ENCODE peak calls at places on chromosomes 2 and 18, in four cellular contexts. X is NT2/D1, Z is WERI-Rb-1, D is body of pancreas. M is an unnamed sample.

GRCh38 chr18:13530879-13531387 is 195.4 kb downstream of the FAM210A start:
- DNase-seq in X (peak; percentile 11), Z (peak; percentile 53), D (peak; percentile 37), M (no peak)

GRCh38 chr2:3612639-3613523 is 18.0 kb downstream of the COLEC11 start:
- DNase-seq in X (no peak), Z (no peak), D (no peak), M (no peak)

GRCh38 chr2:98782570-98782969 is 51.6 kb upstream of the MGAT4A start:
- DNase-seq in X (no peak), Z (no peak), D (no peak), M (no peak)

GRCh38 chr2:161938335-161938734 is 135.7 kb downstream of the DPP4 start:
- DNase-seq in X (no peak), Z (no peak), D (no peak), M (no peak)

GRCh38 chr2:72159611-72160010 is 11.9 kb upstream of the CYP26B1 start:
- DNase-seq in X (no peak), Z (no peak), D (no peak), M (no peak)

GRCh38 chr2:205930209-205930608 is 155.8 kb downstream of the INO80D start:
- DNase-seq in X (no peak), Z (peak; percentile 72), D (no peak), M (peak; percentile 58)

GRCh38 chr2:80102026-80102425 is 202.5 kb downstream of the LRRTM1 start:
- DNase-seq in X (no peak), Z (no peak), D (no peak), M (no peak)

GRCh38 chr2:240351088-240351741 is 84.2 kb upstream of the GPC1 start:
- DNase-seq in X (no peak), Z (no peak), D (no peak), M (no peak)

GRCh38 chr2:222791946-222792649 is 68.7 kb upstream of the ACSL3 start:
- DNase-seq in X (no peak), Z (no peak), D (peak; percentile 35), M (no peak)

GRCh38 chr2:239950144-239950920 is 74.8 kb downstream of the NDUFA10 start:
- DNase-seq in X (no peak), Z (no peak), D (peak; percentile 5), M (no peak)

GRCh38 chr2:163716101-163716500 is 19.7 kb downstream of the FIGN start:
- DNase-seq in X (no peak), Z (no peak), D (no peak), M (peak; percentile 39)

GRCh38 chr2:129004485-129004884 is 685.8 kb upstream of the HS6ST1 start:
- DNase-seq in X (no peak), Z (no peak), D (no peak), M (no peak)

GRCh38 chr18:54612237-54612636 is 21.2 kb downstream of the DYNAP start:
- DNase-seq in X (no peak), Z (no peak), D (peak; percentile 55), M (peak; percentile 20)

GRCh38 chr2:179355881-179356280 is 91.2 kb upstream of the SESTD1 start:
- DNase-seq in X (no peak), Z (no peak), D (no peak), M (no peak)

GRCh38 chr18:23283933-23284430 is 148.7 kb downstream of the CABLES1 start:
- DNase-seq in X (peak; percentile 87), Z (no peak), D (no peak), M (no peak)

GRCh38 chr2:128436498-128437180 is 118.0 kb upstream of the HS6ST1 start:
- DNase-seq in X (no peak), Z (no peak), D (peak; percentile 1), M (no peak)

GRCh38 chr2:231339318-231339717 is 56.2 kb upstream of the B3GNT7 start:
- DNase-seq in X (no peak), Z (no peak), D (no peak), M (no peak)

GRCh38 chr2:102116675-102117471 is 25.7 kb upstream of the IL1R1 start:
- DNase-seq in X (no peak), Z (no peak), D (no peak), M (no peak)

GRCh38 chr18:54392621-54393023 is 34.9 kb downstream of the C18orf54 start:
- DNase-seq in X (peak; percentile 27), Z (no peak), D (no peak), M (peak; percentile 21)

GRCh38 chr2:176106636-176107539 is at the start of gene HOXD11:
- DNase-seq in X (no peak), Z (no peak), D (no peak), M (peak; percentile 47)

GRCh38 chr2:15772196-15772595 is 168.2 kb upstream of the MYCN start:
- DNase-seq in X (no peak), Z (no peak), D (no peak), M (no peak)

GRCh38 chr2:54536720-54537119 is 80.6 kb downstream of the SPTBN1 start:
- DNase-seq in X (no peak), Z (no peak), D (no peak), M (no peak)

GRCh38 chr2:167001165-167001564 is 112.9 kb downstream of the XIRP2 start:
- DNase-seq in X (no peak), Z (no peak), D (no peak), M (no peak)

GRCh38 chr2:67037655-67038054 is 359.5 kb upstream of the ETAA1 start:
- DNase-seq in X (no peak), Z (no peak), D (peak; percentile 83), M (no peak)

GRCh38 chr2:55120634-55121359 is 70.5 kb upstream of the RTN4 start:
- DNase-seq in X (no peak), Z (peak; percentile 97), D (no peak), M (peak; percentile 81)

GRCh38 chr2:66839551-66840320 is 404.8 kb downstream of the MEIS1 start:
- DNase-seq in X (no peak), Z (no peak), D (peak; percentile 26), M (no peak)

GRCh38 chr2:60808330-60808801 is 52.3 kb downstream of the PAPOLG start:
- DNase-seq in X (no peak), Z (peak; percentile 28), D (no peak), M (no peak)

GRCh38 chr2:238255146-238255545 is 15.3 kb upstream of the HES6 start:
- DNase-seq in X (no peak), Z (peak; percentile 72), D (no peak), M (no peak)
- H3K36me3 ChIP-seq in X (peaks cover 75% of the 10 kb centered on the region), Z (peaks cover 45% of the 10 kb centered on the region), D (peaks cover 36% of the 10 kb centered on the region), M (peaks cover 38% of the 10 kb centered on the region)

GRCh38 chr2:112656679-112657078 is 10.9 kb downstream of the SLC20A1 start:
- DNase-seq in X (no peak), Z (no peak), D (no peak), M (no peak)

GRCh38 chr2:112660138-112660537 is 14.4 kb downstream of the SLC20A1 start:
- DNase-seq in X (no peak), Z (no peak), D (no peak), M (no peak)

GRCh38 chr2:112661656-112662305 is 16.0 kb downstream of the SLC20A1 start:
- DNase-seq in X (no peak), Z (no peak), D (no peak), M (no peak)

GRCh38 chr2:112658301-112658700 is 12.6 kb downstream of the SLC20A1 start:
- DNase-seq in X (no peak), Z (no peak), D (no peak), M (no peak)

DNA sequence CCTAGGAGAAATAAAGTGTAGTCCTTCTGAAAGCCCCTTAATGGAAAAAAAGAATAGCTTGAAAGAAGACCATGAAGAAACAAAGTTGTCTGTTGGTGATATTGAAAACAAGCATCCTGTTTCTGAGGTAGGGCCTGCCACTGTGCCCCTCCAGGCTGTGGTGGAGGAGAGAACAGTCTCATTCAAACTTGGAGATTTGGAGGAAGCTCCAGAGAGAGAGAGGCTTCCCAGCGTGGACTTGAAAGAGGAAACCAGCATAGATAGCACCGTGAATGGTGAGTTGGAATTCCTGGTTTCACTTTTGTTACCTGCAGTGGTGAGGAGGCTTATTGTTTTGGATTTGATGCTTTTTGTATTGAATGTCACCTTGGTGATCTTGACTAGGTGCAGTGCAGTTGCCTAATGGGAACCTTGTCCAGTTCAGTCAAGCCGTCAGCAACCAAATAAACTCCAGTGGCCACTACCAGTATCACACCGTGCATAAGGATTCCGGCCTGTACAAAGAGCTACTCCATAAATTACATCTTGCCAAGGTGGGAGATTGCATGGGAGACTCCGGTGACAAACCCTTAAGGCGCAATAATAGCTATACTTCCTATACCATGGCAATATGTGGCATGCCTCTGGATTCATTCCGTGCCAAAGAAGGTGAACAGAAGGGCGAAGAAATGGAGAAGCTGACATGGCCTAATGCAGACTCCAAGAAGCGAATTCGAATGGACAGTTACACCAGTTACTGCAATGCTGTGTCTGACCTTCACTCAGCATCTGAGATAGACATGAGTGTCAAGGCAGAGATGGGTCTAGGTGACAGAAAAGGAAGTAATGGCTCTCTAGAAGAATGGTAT is 13.3 kb downstream of the SLC20A1 start:
- DNase-seq in X (no peak), Z (no peak), D (no peak), M (no peak)
- H3K36me3 ChIP-seq in X (peaks cover 94% of the 10 kb centered on the region), Z (peaks cover 96% of the 10 kb centered on the region), D (peaks cover 18% of the 10 kb centered on the region), M (peaks cover 93% of the 10 kb centered on the region)

DNA sequence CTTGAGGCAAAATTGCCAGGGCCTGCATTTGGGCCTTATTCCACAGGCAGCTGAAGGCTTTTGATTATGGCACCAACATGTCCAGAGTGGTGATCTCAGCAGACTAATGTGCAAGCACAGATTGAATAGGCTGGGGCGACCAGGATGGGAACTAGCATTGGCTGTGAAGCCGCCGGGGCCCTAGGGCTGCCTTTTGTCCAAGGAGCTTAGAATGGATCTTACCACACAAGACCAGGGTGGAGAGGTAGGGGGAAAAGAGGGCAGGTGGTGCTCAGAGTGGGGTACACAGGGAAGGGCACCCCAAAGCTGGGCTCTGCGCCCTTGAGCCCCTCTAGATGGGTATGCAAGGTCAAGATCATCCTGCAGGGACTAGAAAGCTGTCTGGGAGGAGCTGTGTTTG is 23.1 kb downstream of the PSD4 start:
- DNase-seq in X (no peak), Z (no peak), D (no peak), M (no peak)
- H3K36me3 ChIP-seq in X (no peaks in the 10 kb centered on the region), Z (no peaks in the 10 kb centered on the region), D (peaks cover 10% of the 10 kb centered on the region), M (no peaks in the 10 kb centered on the region)

DNA sequence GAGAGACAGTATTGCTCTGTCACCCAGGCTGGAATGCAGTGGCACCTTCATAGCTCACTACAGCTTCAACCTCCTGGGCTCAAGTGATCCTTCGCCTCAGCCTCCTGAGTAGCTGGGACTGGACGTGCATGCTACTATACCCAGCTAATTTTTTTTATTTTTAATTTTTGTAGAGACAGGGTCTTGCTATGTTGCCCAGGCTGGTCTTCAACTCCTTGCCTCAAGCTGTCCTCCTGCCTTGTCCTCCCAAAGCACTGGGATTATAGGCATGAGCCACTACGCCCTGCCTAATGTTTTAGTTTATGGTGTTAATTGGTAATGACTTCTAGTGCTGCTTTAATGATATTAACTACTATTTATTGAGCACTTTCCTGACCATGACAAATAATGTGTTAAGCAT is 18.3 kb downstream of the RNF138 start:
- DNase-seq in X (no peak), Z (no peak), D (no peak), M (no peak)
- H3K36me3 ChIP-seq in X (peaks cover 19% of the 10 kb centered on the region), Z (peaks cover 52% of the 10 kb centered on the region), D (no peaks in the 10 kb centered on the region), M (peaks cover 27% of the 10 kb centered on the region)

DNA sequence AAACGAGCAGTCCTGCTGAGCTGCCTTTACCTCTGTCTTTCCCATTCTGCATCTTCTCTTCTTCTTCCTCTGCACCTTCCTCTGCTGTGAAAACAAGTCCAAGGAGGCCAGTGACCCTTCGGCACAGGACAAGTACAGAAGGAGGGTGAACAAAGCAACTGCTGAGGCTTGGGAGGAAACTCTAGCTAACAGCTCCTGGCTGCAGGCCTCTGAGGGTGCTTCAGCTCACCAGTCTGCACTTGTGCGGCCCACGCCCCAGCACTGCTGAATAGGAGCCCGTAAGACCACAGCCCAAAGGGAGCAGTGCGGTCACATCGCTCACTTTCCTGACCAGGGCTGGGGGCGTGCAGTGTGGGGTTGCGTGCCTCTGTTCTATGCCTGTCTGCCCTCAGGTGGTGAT is 42.1 kb upstream of the DNMT3A start:
- DNase-seq in X (no peak), Z (peak; percentile 25), D (no peak), M (no peak)
- H3K36me3 ChIP-seq in X (no peaks in the 10 kb centered on the region), Z (no peaks in the 10 kb centered on the region), D (no peaks in the 10 kb centered on the region), M (no peaks in the 10 kb centered on the region)

GRCh38 chr2:69192176-69192945 is 179.4 kb downstream of the ANTXR1 start:
- DNase-seq in X (no peak), Z (no peak), D (no peak), M (no peak)
- H3K36me3 ChIP-seq in X (peaks cover 8% of the 10 kb centered on the region), Z (peaks cover 11% of the 10 kb centered on the region), D (no peaks in the 10 kb centered on the region), M (no peaks in the 10 kb centered on the region)

M was measured in HAP-1.